ENCODE peak calls at places on chromosomes 3 and 15, in four cellular contexts. U is HCT116, C is GM12878, L is HepG2. Y is an unnamed sample.

GRCh38 chr3:149812606-149813366 is at the start of gene RNF13:
- DNase-seq in U (peak; percentile 87), C (peak; percentile 87), L (peak; percentile 89), Y (peak; percentile 86)

GRCh38 chr3:4582634-4583033 is 89.5 kb downstream of the ITPR1 start:
- DNase-seq in U (no peak), C (no peak), L (no peak), Y (no peak)

GRCh38 chr15:88257311-88257901 is 867 bp upstream of the NTRK3 start:
- DNase-seq in U (no peak), C (no peak), L (no peak), Y (no peak)

GRCh38 chr3:13401149-13401548 is 19.0 kb downstream of the NUP210 start:
- DNase-seq in U (no peak), C (no peak), L (no peak), Y (no peak)

GRCh38 chr3:111998661-111999641 is at the start of gene TAGLN3:
- DNase-seq in U (no peak), C (no peak), L (no peak), Y (peak; percentile 11)

GRCh38 chr3:46082849-46083248 is 55.6 kb upstream of the XCR1 start:
- DNase-seq in U (peak; percentile 39), C (no peak), L (no peak), Y (no peak)

GRCh38 chr3:39146611-39147373 is 6.6 kb downstream of the CSRNP1 start:
- DNase-seq in U (peak; percentile 77), C (no peak), L (peak; percentile 29), Y (peak; percentile 68)

GRCh38 chr15:49101536-49101935 is 53.9 kb downstream of the COPS2 start:
- DNase-seq in U (no peak), C (no peak), L (no peak), Y (no peak)

GRCh38 chr15:39153718-39154117 is 427.2 kb upstream of the THBS1 start:
- DNase-seq in U (no peak), C (no peak), L (no peak), Y (peak; percentile 26)

GRCh38 chr3:57983734-57984518 is 24.3 kb upstream of the FLNB start:
- DNase-seq in U (no peak), C (peak; percentile 96), L (peak; percentile 88), Y (no peak)

GRCh38 chr3:155517907-155518306 is 224.4 kb upstream of the STRIT1 start:
- DNase-seq in U (no peak), C (no peak), L (no peak), Y (no peak)

GRCh38 chr3:30370681-30371271 is 235.6 kb upstream of the TGFBR2 start:
- DNase-seq in U (no peak), C (no peak), L (peak; percentile 24), Y (no peak)

GRCh38 chr3:184236636-184237035 is 7.3 kb downstream of the VWA5B2 start:
- DNase-seq in U (no peak), C (no peak), L (no peak), Y (no peak)

GRCh38 chr15:75578206-75578947 is 738 bp downstream of the PTPN9 start:
- DNase-seq in U (no peak), C (no peak), L (no peak), Y (peak; percentile 40)

GRCh38 chr15:75966073-75966472 is 46.2 kb downstream of the NRG4 start:
- DNase-seq in U (no peak), C (no peak), L (no peak), Y (no peak)

GRCh38 chr3:136018876-136019275 is 53.3 kb downstream of the PPP2R3A start:
- DNase-seq in U (no peak), C (no peak), L (no peak), Y (no peak)

GRCh38 chr3:24740367-24740766 is 245.7 kb upstream of the THRB start:
- DNase-seq in U (no peak), C (no peak), L (no peak), Y (no peak)

GRCh38 chr3:179071161-179071568 is 444 bp downstream of the ZMAT3 start:
- DNase-seq in U (no peak), C (no peak), L (peak; percentile 13), Y (peak; percentile 75)

GRCh38 chr3:76871655-76872054 is 168.2 kb upstream of the ROBO2 start:
- DNase-seq in U (no peak), C (no peak), L (no peak), Y (no peak)

GRCh38 chr15:40430271-40430805 is 10.4 kb upstream of the BAHD1 start:
- DNase-seq in U (no peak), C (no peak), L (no peak), Y (peak; percentile 85)

GRCh38 chr15:29571728-29572454 is 250.4 kb downstream of the TJP1 start:
- DNase-seq in U (no peak), C (no peak), L (no peak), Y (no peak)

GRCh38 chr3:129416408-129416807 is 12.0 kb downstream of the EFCAB12 start:
- DNase-seq in U (no peak), C (no peak), L (no peak), Y (no peak)

GRCh38 chr3:114451051-114451451 is 157.2 kb downstream of the TIGIT start:
- DNase-seq in U (no peak), C (no peak), L (no peak), Y (no peak)

GRCh38 chr15:100642950-100643338 is 40.6 kb downstream of the ASB7 start:
- DNase-seq in U (no peak), C (no peak), L (no peak), Y (no peak)

GRCh38 chr3:31077021-31077601 is 182.7 kb upstream of the GADL1 start:
- DNase-seq in U (peak; percentile 80), C (no peak), L (peak; percentile 46), Y (no peak)

GRCh38 chr3:188792788-188793187 is 379.0 kb upstream of the TPRG1 start:
- DNase-seq in U (no peak), C (no peak), L (peak; percentile 9), Y (no peak)

GRCh38 chr15:39602143-39602542 is 21.3 kb downstream of the THBS1 start:
- DNase-seq in U (no peak), C (no peak), L (peak; percentile 40), Y (peak; percentile 56)

GRCh38 chr15:57591822-57592367 is at the start of gene MYZAP:
- DNase-seq in U (no peak), C (no peak), L (no peak), Y (peak; percentile 84)

GRCh38 chr15:98671060-98672008 is 23.0 kb downstream of the IGF1R start:
- DNase-seq in U (no peak), C (no peak), L (peak; percentile 95), Y (no peak)

GRCh38 chr15:61824291-61824690 is 236.0 kb downstream of the VPS13C start:
- DNase-seq in U (no peak), C (no peak), L (no peak), Y (no peak)

GRCh38 chr15:61819386-61819785 is 240.9 kb downstream of the VPS13C start:
- DNase-seq in U (no peak), C (no peak), L (no peak), Y (no peak)

GRCh38 chr15:61820951-61821350 is 239.3 kb downstream of the VPS13C start:
- DNase-seq in U (no peak), C (no peak), L (no peak), Y (no peak)

GRCh38 chr15:61820212-61820611 is 240.0 kb downstream of the VPS13C start:
- DNase-seq in U (no peak), C (no peak), L (no peak), Y (no peak)

DNA sequence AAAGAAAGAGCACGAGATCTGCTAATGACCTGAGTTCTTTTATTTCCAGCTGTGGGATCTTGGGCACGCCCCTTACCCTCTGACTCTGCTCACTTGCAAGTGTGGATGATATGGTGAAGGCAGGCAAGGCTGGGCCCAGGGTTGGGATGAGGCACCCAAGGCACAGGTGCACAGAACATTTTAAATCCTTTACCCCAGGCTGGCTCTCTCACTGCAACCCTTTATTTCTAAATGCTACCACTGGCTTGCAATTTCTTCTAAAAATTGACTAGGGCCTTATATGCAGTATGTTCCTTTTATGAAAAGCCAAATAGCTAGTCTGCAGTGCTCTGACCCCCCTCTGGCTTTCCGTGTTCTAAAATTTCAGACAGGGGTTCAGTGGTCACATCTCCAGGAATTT is 237.7 kb downstream of the VPS13C start:
- DNase-seq in U (no peak), C (no peak), L (no peak), Y (no peak)
- TF ChIP-seq JUND in U (no peak), C (no peak), L (no peak), Y (no peak)

GRCh38 chr3:7205535-7206331 is 344.8 kb downstream of the GRM7 start:
- DNase-seq in U (no peak), C (peak; percentile 41), L (no peak), Y (no peak)
- TF ChIP-seq JUND in U (no peak), C (no peak), L (no peak), Y (no peak)

GRCh38 chr3:174540081-174540480 is 319.1 kb upstream of the NAALADL2 start:
- DNase-seq in U (no peak), C (no peak), L (no peak), Y (no peak)

GRCh38 chr3:174538116-174538515 is 321.0 kb upstream of the NAALADL2 start:
- DNase-seq in U (no peak), C (no peak), L (no peak), Y (no peak)

GRCh38 chr3:174536319-174536718 is 322.8 kb upstream of the NAALADL2 start:
- DNase-seq in U (no peak), C (no peak), L (no peak), Y (no peak)

GRCh38 chr3:174540536-174540935 is 318.6 kb upstream of the NAALADL2 start:
- DNase-seq in U (no peak), C (no peak), L (no peak), Y (no peak)

GRCh38 chr3:174541708-174542107 is 317.4 kb upstream of the NAALADL2 start:
- DNase-seq in U (no peak), C (no peak), L (no peak), Y (no peak)
- TF ChIP-seq JUND in U (no peak), C (no peak), L (no peak), Y (no peak)

DNA sequence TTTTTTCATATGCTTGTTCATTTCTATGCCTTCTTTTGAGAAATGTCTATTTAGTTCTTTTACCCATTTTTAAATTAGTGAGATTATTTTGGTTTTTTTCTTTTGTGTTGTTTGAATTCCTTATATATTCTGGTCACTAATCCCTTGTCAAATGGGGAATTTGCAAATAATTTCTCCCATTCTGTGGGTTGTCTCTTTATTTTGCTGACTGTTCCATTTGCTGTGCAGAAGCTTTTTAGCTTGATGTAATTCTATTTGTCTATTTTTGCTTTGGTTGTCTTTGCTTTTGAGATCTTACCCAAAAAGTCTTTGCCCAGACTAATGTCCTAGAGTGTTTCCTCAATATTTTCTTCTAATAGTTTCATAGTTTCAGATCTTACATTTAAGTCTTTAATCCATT is 472.9 kb downstream of the TBL1XR1 start:
- DNase-seq in U (no peak), C (no peak), L (no peak), Y (no peak)
- TF ChIP-seq JUND in U (no peak), C (no peak), L (no peak), Y (no peak)